ENCODE peak calls at places on chromosomes 5 and 9, in six cellular contexts. P, X, R, V, K and M are unnamed samples.

GRCh38 chr5:142281012-142281374 is 43.8 kb downstream of the SPRY4 start:
- DNase-seq in P (no peak), X (no peak), R (no peak), V (no peak), K (no peak), M (no peak)

GRCh38 chr9:37486616-37487544 is 1.1 kb downstream of the POLR1E start:
- DNase-seq in P (peak; percentile 48), X (peak; percentile 33), R (no peak), V (peak; percentile 98), K (no peak), M (no peak)

GRCh38 chr5:151585970-151586369 is 5.2 kb downstream of the FAT2 start:
- DNase-seq in P (no peak), X (no peak), R (no peak), V (no peak), K (no peak), M (no peak)

GRCh38 chr5:66769839-66770617 is 173.8 kb downstream of the MAST4 start:
- DNase-seq in P (no peak), X (no peak), R (no peak), V (no peak), K (no peak), M (no peak)

GRCh38 chr5:124649548-124650501 is 96.6 kb downstream of the ZNF608 start:
- DNase-seq in P (peak; percentile 31), X (peak; percentile 46), R (peak; percentile 32), V (peak; percentile 93), K (no peak), M (peak; percentile 91)

GRCh38 chr5:55104036-55104767 is 1.8 kb downstream of the GZMA start:
- DNase-seq in P (no peak), X (no peak), R (no peak), V (no peak), K (no peak), M (no peak)

GRCh38 chr9:89291741-89292140 is 19.3 kb upstream of the CKS2 start:
- DNase-seq in P (no peak), X (no peak), R (no peak), V (no peak), K (no peak), M (no peak)

GRCh38 chr5:55429707-55430253 is 105.0 kb downstream of the PLPP1 start:
- DNase-seq in P (no peak), X (no peak), R (no peak), V (no peak), K (no peak), M (no peak)

GRCh38 chr9:79800578-79800977 is 228.8 kb downstream of the TLE4 start:
- DNase-seq in P (no peak), X (no peak), R (no peak), V (peak; percentile 24), K (no peak), M (no peak)

GRCh38 chr5:18244309-18244708 is 610.0 kb downstream of the TAF11L14 start:
- DNase-seq in P (no peak), X (no peak), R (no peak), V (no peak), K (no peak), M (no peak)

GRCh38 chr5:104186100-104186499 is 623.5 kb upstream of the NUDT12 start:
- DNase-seq in P (no peak), X (no peak), R (no peak), V (no peak), K (peak; percentile 10), M (no peak)

GRCh38 chr5:125536582-125536981 is 790.1 kb upstream of the ZNF608 start:
- DNase-seq in P (no peak), X (no peak), R (no peak), V (peak; percentile 27), K (no peak), M (no peak)

GRCh38 chr5:168749391-168750100 is 170.4 kb upstream of the PANK3 start:
- DNase-seq in P (no peak), X (no peak), R (no peak), V (no peak), K (no peak), M (no peak)

GRCh38 chr5:168752416-168753190 is 173.4 kb upstream of the PANK3 start:
- DNase-seq in P (no peak), X (no peak), R (no peak), V (no peak), K (no peak), M (no peak)

GRCh38 chr5:168752012-168752411 is 172.8 kb upstream of the PANK3 start:
- DNase-seq in P (no peak), X (no peak), R (no peak), V (no peak), K (no peak), M (no peak)

GRCh38 chr5:168747987-168748777 is 169.0 kb upstream of the PANK3 start:
- DNase-seq in P (no peak), X (no peak), R (peak; percentile 45), V (no peak), K (peak; percentile 48), M (no peak)

DNA sequence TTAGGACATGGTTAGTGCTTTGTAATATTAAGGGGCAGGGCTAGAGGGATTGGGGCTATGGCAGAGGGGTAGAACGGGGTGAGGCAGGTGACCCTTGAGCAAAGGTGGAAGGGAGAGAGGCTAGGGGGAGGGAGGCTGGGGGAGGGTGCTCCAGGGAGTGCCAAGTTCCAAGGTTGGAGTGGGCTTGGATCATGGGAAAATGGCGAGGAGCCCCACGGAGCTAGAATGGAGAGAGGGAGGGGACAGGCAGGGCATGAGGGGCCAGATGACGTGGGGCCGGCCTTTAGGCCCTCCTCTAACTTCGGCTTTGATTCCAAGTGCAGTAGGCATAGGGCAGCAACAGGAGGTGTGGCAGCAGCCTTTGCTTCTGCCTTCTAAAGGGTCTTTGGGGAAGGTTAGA is 171.8 kb upstream of the PANK3 start:
- DNase-seq in P (no peak), X (no peak), R (no peak), V (no peak), K (no peak), M (no peak)
- H3K36me3 ChIP-seq in P (no peaks in the 10 kb centered on the region), X (peaks cover 5% of the 10 kb centered on the region), R (peaks cover 6% of the 10 kb centered on the region), V (no peaks in the 10 kb centered on the region), K (no peaks in the 10 kb centered on the region), M (no peaks in the 10 kb centered on the region)

DNA sequence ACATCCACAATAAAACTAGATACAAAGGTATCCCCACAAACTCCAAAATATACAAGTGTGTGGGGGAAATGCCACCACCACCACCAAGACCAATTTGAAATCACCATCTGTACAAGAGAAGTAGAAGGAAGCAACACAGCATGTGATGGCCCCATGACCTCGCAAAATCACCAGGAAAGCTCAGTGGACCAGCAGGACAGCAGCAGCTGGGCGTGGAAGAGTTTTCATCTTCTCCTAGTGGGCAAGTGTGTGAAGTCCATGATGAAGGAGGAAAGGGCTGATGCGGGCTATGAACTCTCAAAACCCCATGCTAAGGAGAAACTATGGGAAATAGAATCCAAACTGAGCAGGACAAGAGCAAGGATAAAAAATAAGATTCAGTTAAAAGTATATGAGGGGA is 58.1 kb downstream of the GOLPH3 start:
- DNase-seq in P (no peak), X (no peak), R (no peak), V (no peak), K (no peak), M (no peak)
- H3K36me3 ChIP-seq in P (no peaks in the 10 kb centered on the region), X (peaks cover 22% of the 10 kb centered on the region), R (peaks cover 9% of the 10 kb centered on the region), V (peaks cover 32% of the 10 kb centered on the region), K (peaks cover 7% of the 10 kb centered on the region), M (no peaks in the 10 kb centered on the region)

DNA sequence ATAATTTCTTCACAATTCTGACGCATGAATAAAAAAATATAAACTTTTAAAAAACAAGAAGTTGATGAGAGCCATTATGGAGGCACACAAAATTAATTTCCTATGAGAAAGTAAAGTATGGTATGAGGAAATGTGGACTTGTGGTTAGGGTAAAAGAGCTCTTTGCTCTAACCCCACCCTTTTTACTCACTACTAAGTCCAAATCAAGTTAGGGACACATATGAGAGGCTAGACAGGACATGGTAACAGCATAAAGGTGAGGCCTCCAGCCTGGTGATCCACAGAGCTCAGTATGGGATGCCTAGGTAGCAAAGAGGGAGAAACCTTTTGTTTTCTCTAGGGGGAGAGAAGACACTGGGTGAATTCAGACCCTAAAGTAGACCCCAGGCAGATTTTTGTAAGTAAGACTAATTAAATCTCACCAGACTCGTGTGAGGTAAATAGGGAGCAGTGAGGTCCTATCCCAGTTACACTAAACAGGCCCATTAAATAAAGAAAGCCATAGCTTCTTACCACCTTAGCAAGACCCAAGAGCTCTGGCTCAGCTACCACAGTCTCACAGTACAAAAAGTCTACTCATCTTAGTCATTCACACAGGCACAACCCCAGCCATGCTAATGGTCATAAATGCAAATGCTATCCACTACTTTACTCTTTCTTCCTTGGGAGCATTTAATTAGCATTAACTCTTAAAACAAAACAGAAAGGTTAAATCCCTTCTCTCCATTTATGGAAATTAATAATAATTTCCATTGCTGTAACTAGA is 42.6 kb downstream of the MLLT3 start:
- DNase-seq in P (no peak), X (no peak), R (no peak), V (no peak), K (no peak), M (no peak)
- H3K36me3 ChIP-seq in P (no peaks in the 10 kb centered on the region), X (no peaks in the 10 kb centered on the region), R (no peaks in the 10 kb centered on the region), V (peaks cover 1% of the 10 kb centered on the region), K (no peaks in the 10 kb centered on the region), M (no peaks in the 10 kb centered on the region)

GRCh38 chr9:120412425-120412951 is 167.5 kb downstream of the CDK5RAP2 start:
- DNase-seq in P (no peak), X (no peak), R (no peak), V (peak; percentile 89), K (no peak), M (no peak)
- H3K36me3 ChIP-seq in P (no peaks in the 10 kb centered on the region), X (peaks cover 35% of the 10 kb centered on the region), R (peaks cover 15% of the 10 kb centered on the region), V (peaks cover 22% of the 10 kb centered on the region), K (peaks cover 20% of the 10 kb centered on the region), M (no peaks in the 10 kb centered on the region)

DNA sequence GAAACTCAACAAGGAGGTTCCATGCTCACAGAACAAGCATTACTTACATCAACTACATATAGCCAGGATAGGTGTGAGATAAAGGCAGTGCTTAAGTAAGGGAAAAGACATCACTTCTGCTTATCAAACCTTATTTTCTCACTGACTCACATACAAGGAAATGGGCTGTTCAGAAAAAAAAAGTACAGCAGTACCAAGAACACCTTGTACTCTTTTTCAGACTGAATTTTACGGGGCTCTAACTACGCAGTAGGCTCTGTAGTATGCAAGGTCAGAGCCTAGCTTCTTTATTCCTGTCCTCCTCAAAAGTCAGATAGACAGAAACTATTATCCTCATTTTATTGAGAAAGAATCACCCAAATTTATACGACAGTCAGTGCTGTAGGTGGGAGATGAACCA is 5.8 kb downstream of the PSMB7 start:
- DNase-seq in P (no peak), X (no peak), R (no peak), V (no peak), K (no peak), M (no peak)
- H3K36me3 ChIP-seq in P (no peaks in the 10 kb centered on the region), X (peaks cover 65% of the 10 kb centered on the region), R (peaks cover 50% of the 10 kb centered on the region), V (peaks cover 37% of the 10 kb centered on the region), K (peaks cover 91% of the 10 kb centered on the region), M (peaks cover 4% of the 10 kb centered on the region)

GRCh38 chr9:92850898-92851297 is 26.9 kb downstream of the ZNF484 start:
- DNase-seq in P (no peak), X (no peak), R (no peak), V (no peak), K (no peak), M (no peak)
- H3K36me3 ChIP-seq in P (no peaks in the 10 kb centered on the region), X (peaks cover 91% of the 10 kb centered on the region), R (peaks cover 63% of the 10 kb centered on the region), V (peaks cover 43% of the 10 kb centered on the region), K (peaks cover 52% of the 10 kb centered on the region), M (peaks cover 4% of the 10 kb centered on the region)

GRCh38 chr9:107431461-107431860 is 58.1 kb downstream of the KLF4 start:
- DNase-seq in P (no peak), X (no peak), R (no peak), V (no peak), K (no peak), M (no peak)
- H3K36me3 ChIP-seq in P (no peaks in the 10 kb centered on the region), X (no peaks in the 10 kb centered on the region), R (no peaks in the 10 kb centered on the region), V (no peaks in the 10 kb centered on the region), K (no peaks in the 10 kb centered on the region), M (no peaks in the 10 kb centered on the region)

GRCh38 chr5:146482775-146483174 is 33.2 kb downstream of the GPR151 start:
- DNase-seq in P (no peak), X (no peak), R (no peak), V (no peak), K (no peak), M (no peak)
- H3K36me3 ChIP-seq in P (no peaks in the 10 kb centered on the region), X (peaks cover 10% of the 10 kb centered on the region), R (peaks cover 12% of the 10 kb centered on the region), V (peaks cover 11% of the 10 kb centered on the region), K (peaks cover 58% of the 10 kb centered on the region), M (no peaks in the 10 kb centered on the region)

GRCh38 chr9:105479846-105480245 is 32.0 kb downstream of the FSD1L start:
- DNase-seq in P (no peak), X (no peak), R (no peak), V (no peak), K (no peak), M (no peak)
- H3K36me3 ChIP-seq in P (no peaks in the 10 kb centered on the region), X (no peaks in the 10 kb centered on the region), R (no peaks in the 10 kb centered on the region), V (no peaks in the 10 kb centered on the region), K (no peaks in the 10 kb centered on the region), M (no peaks in the 10 kb centered on the region)